ENCODE peak calls at places on chromosomes 4 and X, in nine cellular contexts. K is iPS DF 6.9, M is A549, T is stomach, S is GM23248, L is right lobe of liver, G is heart right ventricle, Z is OCI-LY7, D is IMR-90. O is an unnamed sample. For H3K9me3, the result is how much of the 10 kb centered on the place peaks cover.

GRCh38 chrX:23493941-23494374 is 159.3 kb downstream of the PTCHD1 start:
- DNase-seq in K (no peak), M (no peak), T (peak), S (no peak), L (no peak), G (no peak), Z (peak), D (no peak), O (no peak)

GRCh38 chrX:135009838-135010237 is 12.5 kb downstream of the RTL8B start:
- DNase-seq in K (no peak), M (no peak), T (no peak), S (no peak), L (no peak), G (no peak), Z (no peak), D (no peak), O (no peak)

GRCh38 chrX:67717571-67717970 is 173.8 kb downstream of the AR start:
- DNase-seq in K (no peak), M (no peak), T (no peak), S (no peak), L (no peak), G (no peak), Z (no peak), D (no peak), O (no peak)

GRCh38 chrX:9339603-9340569 is 125.0 kb upstream of the TBL1X start:
- DNase-seq in K (no peak), M (no peak), T (no peak), S (peak), L (no peak), G (peak), Z (no peak), D (no peak), O (no peak)

GRCh38 chrX:13808865-13809264 is 8.0 kb downstream of the GPM6B start:
- DNase-seq in K (no peak), M (no peak), T (no peak), S (no peak), L (no peak), G (no peak), Z (no peak), D (no peak), O (no peak)

GRCh38 chrX:65745992-65746391 is 78.5 kb downstream of the MSN start:
- DNase-seq in K (no peak), M (no peak), T (no peak), S (peak), L (no peak), G (no peak), Z (no peak), D (no peak), O (no peak)

GRCh38 chrX:44748014-44748413 is 95.8 kb upstream of the DUSP21 start:
- DNase-seq in K (no peak), M (no peak), T (no peak), S (peak), L (no peak), G (no peak), Z (no peak), D (no peak), O (no peak)

GRCh38 chr4:124085561-124086180 is 626.9 kb downstream of the ANKRD50 start:
- DNase-seq in K (no peak), M (no peak), T (no peak), S (no peak), L (no peak), G (no peak), Z (no peak), D (no peak), O (no peak)

GRCh38 chrX:119880552-119881437 is 9.2 kb downstream of the NDUFA1 start:
- DNase-seq in K (no peak), M (peak), T (no peak), S (peak), L (no peak), G (peak), Z (peak), D (peak), O (no peak)

DNA sequence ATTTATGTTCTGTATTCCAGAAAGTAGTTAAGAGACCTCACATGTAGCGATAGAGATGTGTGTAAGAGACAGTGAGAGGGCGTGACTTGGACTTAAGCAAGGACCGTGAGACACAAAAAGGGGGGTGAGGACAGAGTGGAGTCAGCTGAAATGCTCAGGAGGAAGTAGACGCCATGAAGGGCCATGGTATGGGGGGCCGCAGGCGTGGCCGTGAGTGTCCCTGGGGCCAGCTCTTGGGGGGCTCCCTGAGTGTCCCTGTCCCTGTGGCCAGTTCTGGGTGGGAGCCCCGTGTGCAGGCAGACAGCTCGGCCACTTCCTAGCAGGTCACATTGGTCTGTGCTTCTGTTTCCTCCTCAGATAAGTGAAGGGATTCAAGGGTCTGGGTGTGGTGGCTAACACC is 23.0 kb upstream of the MSANTD1 start:
- DNase-seq in K (no peak), M (no peak), T (no peak), S (no peak), L (no peak), G (no peak), Z (no peak), D (no peak), O (no peak)
- H3K27ac ChIP-seq in K (no peak), M (no peak), T (peak), S (no peak), L (peak), G (no peak), Z (no peak), D (no peak), O (no peak)

GRCh38 chr4:94416981-94417380 is 34.8 kb upstream of the PDLIM5 start:
- DNase-seq in K (no peak), M (no peak), T (no peak), S (no peak), L (no peak), G (no peak), Z (no peak), D (no peak), O (no peak)

GRCh38 chr4:94416335-94416734 is 35.4 kb upstream of the PDLIM5 start:
- DNase-seq in K (no peak), M (no peak), T (no peak), S (no peak), L (no peak), G (no peak), Z (no peak), D (no peak), O (no peak)

GRCh38 chr4:94419549-94419948 is 32.2 kb upstream of the PDLIM5 start:
- DNase-seq in K (no peak), M (no peak), T (no peak), S (no peak), L (no peak), G (no peak), Z (no peak), D (no peak), O (no peak)

GRCh38 chr4:94419956-94420355 is 31.8 kb upstream of the PDLIM5 start:
- DNase-seq in K (no peak), M (no peak), T (no peak), S (peak), L (no peak), G (no peak), Z (no peak), D (peak), O (no peak)

GRCh38 chr4:94420356-94420755 is 31.4 kb upstream of the PDLIM5 start:
- DNase-seq in K (no peak), M (no peak), T (no peak), S (peak), L (no peak), G (no peak), Z (no peak), D (no peak), O (no peak)
- H3K9me3 ChIP-seq in K (under half), M (under half), T (under half), S (under half), L (under half), G (under half), Z (under half), D (under half), O (under half)

DNA sequence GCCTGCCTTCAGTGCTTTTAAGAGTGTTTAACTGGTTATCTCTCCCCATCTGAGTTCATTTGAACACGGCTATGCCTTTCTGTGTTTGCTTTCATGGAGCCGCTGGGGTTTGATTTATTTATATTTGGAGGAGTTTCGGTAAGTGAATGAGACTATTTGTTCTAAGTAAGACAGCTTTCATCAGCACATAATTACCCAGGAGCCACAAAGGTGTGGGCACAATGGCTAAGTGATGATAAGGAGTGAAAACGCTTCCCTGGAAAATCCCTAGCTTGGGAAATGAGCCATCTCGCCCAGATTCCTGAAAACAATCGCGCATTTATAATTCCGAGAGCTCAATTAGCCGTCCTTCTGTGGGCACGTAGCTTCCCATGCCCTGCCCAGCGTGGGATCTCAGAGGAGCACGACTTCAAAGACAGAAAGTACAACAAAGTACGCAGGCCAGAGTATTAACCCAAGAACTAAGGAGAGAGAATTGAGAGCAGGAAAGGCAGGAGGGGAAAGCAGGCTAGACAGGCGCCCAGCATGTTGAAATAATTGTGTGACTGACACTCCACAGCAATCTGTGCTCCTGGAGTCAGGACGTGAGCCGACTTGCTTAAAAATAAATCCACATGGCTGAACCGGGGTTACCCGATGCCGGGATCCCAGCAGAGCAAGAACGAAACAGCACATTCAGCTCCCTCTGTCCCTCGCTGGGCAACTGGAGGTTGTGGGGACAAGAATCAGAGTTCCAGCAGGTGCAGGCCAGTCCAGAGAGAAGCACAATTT is 99.0 kb downstream of the DHRSX start:
- DNase-seq in K (no peak), M (no peak), T (peak), S (peak), L (no peak), G (peak), Z (no peak), D (no peak), O (no peak)
- H3K27ac ChIP-seq in K (no peak), M (no peak), T (peak), S (peak), L (no peak), G (peak), Z (no peak), D (no peak), O (no peak)

DNA sequence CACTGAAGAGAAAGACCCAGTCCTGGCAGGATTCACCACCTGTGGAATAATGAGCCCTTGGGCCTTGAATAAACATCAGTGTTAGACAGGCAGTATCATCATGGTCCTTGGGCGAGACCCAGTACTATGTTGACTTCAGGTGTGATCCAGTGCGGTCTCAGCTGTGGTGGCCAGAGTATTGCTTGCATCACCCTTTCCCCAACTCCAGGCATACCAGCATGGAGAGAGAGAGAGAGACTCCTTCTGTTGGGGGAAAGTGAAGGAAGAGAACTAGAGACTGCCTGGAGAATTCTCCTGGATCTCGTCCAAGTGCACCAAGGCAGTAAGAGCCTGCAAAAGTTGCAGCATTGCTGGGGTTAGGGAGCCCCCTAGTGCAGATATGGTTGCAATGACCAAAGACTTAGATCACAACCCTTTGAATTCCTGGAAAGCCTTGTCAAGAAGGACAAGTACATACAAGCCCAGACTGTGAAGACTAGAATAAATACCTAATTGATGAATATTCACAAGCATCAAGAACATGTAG is 61.1 kb upstream of the VAMP7 start:
- DNase-seq in K (peak), M (peak), T (peak), S (peak), L (peak), G (peak), Z (peak), D (peak), O (no peak)
- H3K9me3 ChIP-seq in K (under half), M (under half), T (under half), S (under half), L (under half), G (under half), Z (under half), D (under half), O (under half)

GRCh38 chrX:68833448-68833805 is 4.6 kb downstream of the EFNB1 start:
- DNase-seq in K (no peak), M (no peak), T (no peak), S (no peak), L (no peak), G (no peak), Z (no peak), D (no peak), O (no peak)

GRCh38 chrX:68833855-68834331 is 5.1 kb downstream of the EFNB1 start:
- DNase-seq in K (no peak), M (no peak), T (no peak), S (no peak), L (no peak), G (no peak), Z (peak), D (no peak), O (no peak)

GRCh38 chrX:68835104-68835442 is 6.3 kb downstream of the EFNB1 start:
- DNase-seq in K (no peak), M (no peak), T (no peak), S (no peak), L (no peak), G (no peak), Z (no peak), D (no peak), O (no peak)

GRCh38 chrX:68835468-68835867 is 6.6 kb downstream of the EFNB1 start:
- DNase-seq in K (no peak), M (no peak), T (peak), S (no peak), L (no peak), G (no peak), Z (no peak), D (no peak), O (no peak)

DNA sequence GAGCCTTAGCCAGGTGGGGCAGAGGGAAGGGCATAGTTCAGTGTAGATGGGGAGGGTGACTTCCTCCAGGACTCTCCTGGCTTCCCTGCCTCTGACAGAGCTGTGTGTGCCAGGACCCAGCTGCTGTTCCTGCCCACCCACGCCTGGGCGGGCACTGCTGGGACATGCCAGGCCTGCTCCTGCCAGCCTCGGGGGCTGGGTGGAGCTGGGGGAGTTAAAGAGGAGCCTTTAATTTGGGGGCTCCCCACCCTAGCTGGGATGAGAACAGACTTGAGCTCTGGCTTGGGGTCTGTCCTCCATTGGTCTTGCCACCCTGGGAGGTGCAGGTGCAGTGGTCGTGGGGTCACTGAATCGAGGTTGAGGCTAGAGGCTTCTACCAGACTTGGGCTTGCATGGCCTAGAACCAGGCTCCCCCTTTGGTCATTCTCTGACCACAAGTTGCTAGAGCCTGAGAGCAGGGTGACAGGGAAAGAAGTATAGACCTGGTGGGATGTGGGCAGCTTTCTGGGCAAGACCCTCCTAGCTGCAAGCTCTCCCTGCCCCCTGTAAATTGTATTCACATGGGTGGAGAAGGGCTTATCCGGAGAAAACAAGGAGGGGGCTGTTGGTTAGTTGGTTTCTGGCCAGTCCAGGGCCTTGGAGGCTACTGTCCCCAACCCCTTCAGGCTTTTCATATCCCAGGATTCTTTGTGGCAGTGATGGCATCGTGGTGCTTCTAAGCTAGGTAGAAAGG is 5.7 kb downstream of the EFNB1 start:
- DNase-seq in K (no peak), M (no peak), T (no peak), S (no peak), L (no peak), G (no peak), Z (no peak), D (no peak), O (no peak)
- H3K27ac ChIP-seq in K (no peak), M (no peak), T (peak), S (no peak), L (no peak), G (no peak), Z (no peak), D (no peak), O (no peak)

GRCh38 chr4:28313729-28314713 is 1453.4 kb downstream of the STIM2 start:
- DNase-seq in K (no peak), M (no peak), T (no peak), S (no peak), L (peak), G (no peak), Z (no peak), D (no peak), O (no peak)

GRCh38 chr4:28310926-28311325 is 1450.3 kb downstream of the STIM2 start:
- DNase-seq in K (no peak), M (no peak), T (no peak), S (no peak), L (no peak), G (no peak), Z (no peak), D (no peak), O (no peak)
- H3K9me3 ChIP-seq in K (under half), M (under half), T (under half), S (under half), L (under half), G (under half), Z (under half), D (under half), O (under half)

GRCh38 chr4:16231570-16232252 is 5.4 kb upstream of the TAPT1 start:
- DNase-seq in K (no peak), M (no peak), T (no peak), S (peak), L (no peak), G (no peak), Z (no peak), D (no peak), O (no peak)
- H3K27ac ChIP-seq in K (no peak), M (peak), T (no peak), S (peak), L (no peak), G (no peak), Z (peak), D (no peak), O (no peak)

GRCh38 chrX:155757366-155757765 is 123.8 kb upstream of the VAMP7 start:
- DNase-seq in K (no peak), M (no peak), T (no peak), S (no peak), L (no peak), G (no peak), Z (no peak), D (no peak), O (no peak)

GRCh38 chrX:155766321-155766720 is 114.8 kb upstream of the VAMP7 start:
- DNase-seq in K (no peak), M (no peak), T (no peak), S (peak), L (no peak), G (no peak), Z (no peak), D (no peak), O (no peak)

GRCh38 chrX:155755706-155756337 is 125.3 kb upstream of the VAMP7 start:
- DNase-seq in K (no peak), M (no peak), T (no peak), S (no peak), L (no peak), G (no peak), Z (no peak), D (no peak), O (no peak)

DNA sequence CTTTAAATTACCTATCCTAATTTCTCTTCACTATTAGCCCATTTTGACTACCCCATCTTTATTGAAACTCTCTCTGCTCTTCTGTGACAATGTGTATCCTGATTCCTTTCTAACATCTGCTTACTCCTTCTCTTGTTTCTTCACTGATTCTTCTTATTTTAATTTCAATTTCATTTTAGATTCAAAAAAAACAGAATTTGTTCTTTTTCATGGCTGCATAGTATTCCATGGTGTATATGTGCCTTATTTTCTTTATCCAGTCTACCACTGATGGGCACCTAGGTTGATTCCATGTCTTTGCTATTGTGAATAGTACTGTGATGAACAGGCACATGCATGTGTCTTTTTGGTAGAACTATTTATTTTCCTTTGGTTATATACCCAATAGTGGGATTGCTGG is 120.0 kb upstream of the VAMP7 start:
- DNase-seq in K (no peak), M (no peak), T (no peak), S (no peak), L (no peak), G (no peak), Z (no peak), D (no peak), O (no peak)
- H3K9me3 ChIP-seq in K (under half), M (under half), T (under half), S (under half), L (under half), G (under half), Z (under half), D (under half), O (under half)

GRCh38 chrX:12013220-12013619 is 125.1 kb upstream of the FRMPD4 start:
- DNase-seq in K (no peak), M (no peak), T (no peak), S (peak), L (no peak), G (no peak), Z (no peak), D (peak), O (no peak)
- H3K27ac ChIP-seq in K (no peak), M (peak), T (no peak), S (no peak), L (no peak), G (no peak), Z (no peak), D (no peak), O (no peak)

GRCh38 chrX:142483965-142484364 is 278.9 kb upstream of the MAGEC2 start:
- DNase-seq in K (no peak), M (no peak), T (no peak), S (no peak), L (no peak), G (no peak), Z (no peak), D (no peak), O (no peak)
- H3K9me3 ChIP-seq in K (under half), M (under half), T (under half), S (under half), L (under half), G (under half), Z (under half), D (under half), O (under half)